ENCODE peak calls at places on chromosomes 1 and 21, in five cellular contexts. M, S, R, F and C are unnamed samples. For H3K4me1, the result is how much of the 10 kb centered on the place peaks cover.

GRCh38 chr1:222817529-222817928 is 2.7 kb downstream of the DISP1 start:
- DNase-seq in R (no peak), S (no peak), F (no peak), M (no peak), C (no peak)

GRCh38 chr1:1891349-1892078 is 627 bp upstream of the GNB1 start:
- DNase-seq in R (peak), F (no peak), M (peak), S (peak), C (peak)

GRCh38 chr1:8017495-8018310 is 8.4 kb downstream of the ERRFI1 start:
- DNase-seq in F (no peak), M (no peak), R (no peak), S (no peak), C (no peak)

GRCh38 chr1:66585002-66585401 is 51.0 kb downstream of the SGIP1 start:
- DNase-seq in F (no peak), S (no peak), M (no peak), R (no peak), C (no peak)

GRCh38 chr1:117592155-117592554 is 13.7 kb upstream of the TENT5C start:
- DNase-seq in R (no peak), S (no peak), F (peak), M (no peak), C (peak)

GRCh38 chr1:223341111-223341510 is 22.9 kb downstream of the SUSD4 start:
- DNase-seq in S (no peak), R (peak), M (no peak), F (no peak), C (no peak)

GRCh38 chr1:201766117-201766863 is 62.7 kb upstream of the IPO9 start:
- DNase-seq in M (no peak), F (no peak), S (no peak), R (no peak), C (no peak)

GRCh38 chr1:53739109-53739681 is at the start of gene GLIS1:
- DNase-seq in S (peak), F (peak), M (peak), R (peak), C (peak)

GRCh38 chr1:195899762-195900352 is 708.4 kb downstream of the KCNT2 start:
- DNase-seq in S (no peak), R (no peak), F (no peak), M (no peak), C (no peak)

GRCh38 chr1:179298952-179299351 is 5.4 kb downstream of the SOAT1 start:
- DNase-seq in M (no peak), S (peak), R (no peak), F (no peak), C (no peak)

GRCh38 chr1:27941671-27942540 is 7.1 kb downstream of the SMPDL3B start:
- DNase-seq in S (no peak), M (peak), R (no peak), F (no peak), C (no peak)

GRCh38 chr1:101843160-101843559 is 153.6 kb downstream of the OLFM3 start:
- DNase-seq in S (no peak), F (no peak), R (no peak), M (no peak), C (no peak)

GRCh38 chr1:12165342-12165741 is 1.4 kb upstream of the TNFRSF1B start:
- DNase-seq in S (no peak), R (no peak), M (no peak), F (no peak), C (no peak)

GRCh38 chr1:110254604-110255003 is 44.5 kb downstream of the KCNC4 start:
- DNase-seq in M (no peak), S (no peak), R (no peak), F (no peak), C (no peak)

GRCh38 chr1:160006312-160006940 is 25.4 kb downstream of the PIGM start:
- DNase-seq in F (peak), S (peak), R (peak), M (no peak), C (peak)

GRCh38 chr1:91764471-91765115 is 121.4 kb downstream of the TGFBR3 start:
- DNase-seq in R (no peak), M (no peak), F (no peak), S (no peak), C (no peak)

GRCh38 chr21:44958471-44959191 is 18.8 kb downstream of the SLX9 start:
- DNase-seq in M (peak), F (peak), R (peak), S (no peak), C (peak)

GRCh38 chr1:38728176-38728908 is 131.2 kb downstream of the RRAGC start:
- DNase-seq in F (no peak), S (no peak), R (peak), M (peak), C (peak)

GRCh38 chr21:45226540-45227326 is 61.0 kb downstream of the POFUT2 start:
- DNase-seq in F (no peak), M (no peak), S (no peak), R (no peak), C (no peak)

GRCh38 chr1:11858968-11859871 is 475 bp upstream of the NPPB start:
- DNase-seq in M (peak), F (no peak), S (peak), R (peak), C (no peak)

GRCh38 chr1:178345238-178345637 is 151.5 kb downstream of the CLEC20A start:
- DNase-seq in R (no peak), S (no peak), M (no peak), F (no peak), C (no peak)

GRCh38 chr1:3235496-3235895 is 166.5 kb downstream of the PRDM16 start:
- DNase-seq in M (no peak), F (no peak), S (no peak), R (no peak), C (no peak)

GRCh38 chr1:77354536-77354935 is 72.7 kb downstream of the AK5 start:
- DNase-seq in M (no peak), F (no peak), R (no peak), S (no peak), C (no peak)

GRCh38 chr1:164771568-164772350 is 212.8 kb downstream of the PBX1 start:
- DNase-seq in F (no peak), M (no peak), R (no peak), S (no peak), C (no peak)

GRCh38 chr1:90763506-90763905 is 46.4 kb upstream of the BARHL2 start:
- DNase-seq in F (no peak), S (no peak), R (no peak), M (no peak), C (no peak)

GRCh38 chr1:111875640-111876039 is 113.8 kb downstream of the KCND3 start:
- DNase-seq in F (no peak), M (no peak), R (no peak), S (no peak), C (no peak)

GRCh38 chr1:235864965-235865525 is 1.7 kb downstream of the LYST start:
- DNase-seq in S (no peak), F (no peak), M (no peak), R (no peak), C (no peak)

GRCh38 chr1:223774133-223774811 is 61.9 kb downstream of the CAPN2 start:
- DNase-seq in M (no peak), R (no peak), F (no peak), S (no peak), C (no peak)

GRCh38 chr1:212915245-212916091 is 34.9 kb upstream of the VASH2 start:
- DNase-seq in S (no peak), M (no peak), R (no peak), F (no peak), C (no peak)

GRCh38 chr21:31260790-31261189 is 83.3 kb downstream of the TIAM1 start:
- DNase-seq in F (no peak), S (no peak), R (no peak), M (no peak), C (no peak)

GRCh38 chr1:162678439-162678838 is 46.2 kb downstream of the DDR2 start:
- DNase-seq in F (no peak), M (no peak), S (no peak), R (no peak), C (no peak)

GRCh38 chr21:25664462-25665070 is 25.5 kb downstream of the JAM2 start:
- DNase-seq in F (no peak), R (no peak), S (no peak), M (no peak), C (no peak)

GRCh38 chr1:21647431-21648373 is 21.5 kb downstream of the RAP1GAP start:
- DNase-seq in F (no peak), R (no peak), S (no peak), M (no peak), C (peak)

GRCh38 chr1:10765304-10765703 is 31.1 kb downstream of the CASZ1 start:
- DNase-seq in F (no peak), S (no peak), M (no peak), R (no peak), C (no peak)

GRCh38 chr1:10765734-10766478 is 30.5 kb downstream of the CASZ1 start:
- DNase-seq in F (no peak), S (no peak), M (no peak), R (no peak), C (peak)

GRCh38 chr1:10768552-10768951 is 27.9 kb downstream of the CASZ1 start:
- DNase-seq in S (no peak), M (peak), R (no peak), F (no peak), C (peak)

GRCh38 chr1:10764296-10764798 is 32.1 kb downstream of the CASZ1 start:
- DNase-seq in S (no peak), M (no peak), F (no peak), R (no peak), C (no peak)

GRCh38 chr1:10767282-10767681 is 29.2 kb downstream of the CASZ1 start:
- DNase-seq in R (no peak), M (peak), S (no peak), F (no peak), C (no peak)
- H3K4me1 ChIP-seq in R (half or more), M (under half), S (under half), F (half or more), C (under half)

GRCh38 chr1:225770586-225771248 is 6.9 kb upstream of the SRP9 start:
- DNase-seq in M (no peak), S (no peak), F (peak), R (no peak), C (peak)
- H3K4me1 ChIP-seq in M (under half), S (under half), F (half or more), R (half or more), C (under half)

GRCh38 chr1:7007902-7008301 is 222.6 kb downstream of the CAMTA1 start:
- DNase-seq in M (no peak), F (no peak), R (no peak), S (no peak), C (no peak)

GRCh38 chr1:7004181-7004580 is 218.9 kb downstream of the CAMTA1 start:
- DNase-seq in M (no peak), F (no peak), R (no peak), S (no peak), C (no peak)

GRCh38 chr1:7006996-7007871 is 222.0 kb downstream of the CAMTA1 start:
- DNase-seq in R (no peak), F (no peak), M (no peak), S (no peak), C (no peak)

GRCh38 chr1:7003676-7004075 is 218.4 kb downstream of the CAMTA1 start:
- DNase-seq in R (no peak), M (no peak), F (no peak), S (no peak), C (no peak)

GRCh38 chr1:7005762-7006161 is 220.5 kb downstream of the CAMTA1 start:
- DNase-seq in R (no peak), M (no peak), S (no peak), F (no peak), C (no peak)
- H3K4me1 ChIP-seq in R (under half), M (under half), S (under half), F (under half), C (under half)

DNA sequence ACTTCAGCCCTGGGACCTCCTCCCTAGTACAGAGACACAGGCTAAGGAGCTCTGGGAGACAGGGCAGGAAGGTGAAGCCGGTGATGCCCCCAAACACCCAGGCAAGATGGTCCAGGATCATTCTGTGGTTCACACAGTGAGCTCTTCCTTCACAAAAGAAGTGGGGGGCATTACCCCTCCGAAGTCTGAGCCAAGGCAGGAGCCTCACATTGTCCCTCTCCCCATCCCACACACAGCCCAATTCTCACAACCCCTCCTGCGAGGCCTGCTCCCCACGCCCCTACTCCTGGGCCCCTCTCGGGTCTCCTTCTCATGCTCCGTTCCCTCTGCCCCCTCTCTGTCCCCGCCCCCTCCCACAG is 10.7 kb downstream of the MEF2D start:
- DNase-seq in R (no peak), S (no peak), M (no peak), F (no peak), C (no peak)
- H3K4me1 ChIP-seq in R (half or more), S (half or more), M (half or more), F (half or more), C (under half)

DNA sequence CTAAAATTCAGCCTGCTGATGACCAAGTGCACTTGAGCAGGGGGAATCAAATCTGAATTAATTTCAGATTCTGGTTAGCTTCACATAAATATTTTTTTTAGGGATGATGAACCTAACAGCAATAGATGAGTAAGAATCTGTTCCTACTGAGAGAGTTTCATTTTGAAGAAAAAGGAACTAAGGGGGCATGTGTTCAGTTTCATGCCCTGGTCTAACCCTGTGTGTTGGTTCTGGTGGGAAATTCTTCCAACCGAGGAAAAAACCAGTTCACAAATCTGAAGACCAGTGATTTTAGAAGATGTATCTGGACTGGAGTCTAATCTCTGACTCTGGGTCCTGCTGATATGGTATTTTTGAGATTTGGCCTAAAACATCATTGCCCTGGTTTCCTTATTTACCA is 13.7 kb downstream of the SELL start:
- DNase-seq in F (no peak), M (no peak), R (no peak), S (no peak), C (no peak)
- H3K4me1 ChIP-seq in F (under half), M (under half), R (under half), S (half or more), C (under half)

DNA sequence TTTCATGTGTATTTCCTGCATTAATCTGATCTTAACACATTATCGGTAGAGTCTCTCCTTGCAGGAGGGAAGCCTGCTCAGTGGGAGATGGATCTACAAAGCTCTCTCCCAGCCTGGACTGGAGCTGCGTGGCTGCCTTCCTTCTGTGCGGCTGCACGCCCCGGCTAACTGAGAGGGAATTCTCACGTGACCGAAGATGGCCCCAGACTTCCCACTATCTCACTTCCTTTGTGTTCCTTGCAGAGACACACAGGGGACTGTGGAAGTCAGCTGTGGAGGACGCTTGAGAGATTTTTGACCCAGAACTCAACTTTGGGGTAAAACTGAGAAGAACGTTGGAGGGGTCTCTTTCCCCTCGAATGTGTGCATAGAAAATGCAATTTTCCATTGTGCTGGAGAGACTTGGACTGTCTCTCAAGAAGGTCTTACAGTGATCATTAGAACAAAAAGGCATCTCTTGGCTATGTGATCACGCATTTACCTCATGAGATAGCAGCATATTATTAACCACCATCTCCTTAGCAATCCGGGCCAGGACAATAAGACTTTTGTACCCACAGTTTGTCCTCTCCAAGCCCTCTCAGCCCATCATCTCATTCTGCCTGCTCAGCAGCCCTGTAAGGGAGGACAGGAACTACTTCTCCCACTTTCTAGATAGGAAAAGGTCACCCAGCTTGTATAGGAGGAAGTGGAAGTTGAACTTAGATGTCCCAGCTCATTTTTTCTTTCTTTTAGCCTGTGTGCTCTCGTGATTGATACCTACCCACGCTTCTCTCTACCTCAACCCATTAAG is 49.3 kb upstream of the TARBP1 start:
- DNase-seq in S (no peak), R (no peak), M (no peak), F (no peak), C (peak)
- H3K4me1 ChIP-seq in S (under half), R (half or more), M (under half), F (half or more), C (under half)

GRCh38 chr1:156368889-156369684 is at the start of gene RHBG:
- DNase-seq in F (no peak), R (no peak), M (peak), S (no peak), C (peak)

GRCh38 chr1:156373546-156373945 is 4.5 kb downstream of the RHBG start:
- DNase-seq in F (no peak), R (no peak), S (no peak), M (no peak), C (no peak)

GRCh38 chr1:156372876-156373275 is 3.9 kb downstream of the RHBG start:
- DNase-seq in M (no peak), R (no peak), F (no peak), S (no peak), C (no peak)

GRCh38 chr1:156372265-156372586 is 3.2 kb downstream of the RHBG start:
- DNase-seq in F (no peak), S (no peak), M (no peak), R (no peak), C (no peak)

DNA sequence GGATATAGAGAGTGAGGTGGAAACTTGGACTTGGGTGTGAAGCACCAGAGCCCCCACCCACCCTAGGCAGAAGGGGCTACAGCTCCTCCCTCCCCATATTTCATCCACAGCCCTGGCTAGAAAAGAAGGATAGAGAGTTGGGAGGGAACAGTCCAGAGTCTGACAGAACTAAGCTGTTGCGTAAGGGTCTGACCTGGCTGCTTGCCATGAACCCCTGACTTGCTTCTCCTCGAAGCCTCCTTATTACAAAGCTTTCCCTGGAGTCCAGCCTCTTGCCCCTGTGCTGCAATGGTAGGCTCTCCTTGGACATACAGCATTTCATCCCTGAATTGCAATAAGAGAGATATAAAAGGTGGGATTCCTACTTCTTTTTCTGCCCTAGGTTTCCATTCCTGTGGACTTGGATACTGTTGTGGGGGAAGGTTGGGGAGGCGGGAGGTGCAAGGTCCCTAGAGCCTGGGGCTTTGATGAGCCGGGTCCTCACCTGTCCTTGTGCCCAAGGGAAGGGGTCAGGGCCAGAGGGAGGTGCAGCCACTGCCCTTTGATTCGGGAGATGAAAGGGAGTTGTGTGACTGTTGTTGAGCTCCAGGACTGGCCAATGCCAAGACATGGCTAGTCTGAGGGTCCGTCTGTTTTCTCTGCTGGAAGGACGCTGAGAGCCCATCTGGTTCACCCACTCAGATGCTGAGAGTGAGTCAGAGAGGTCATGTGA is 2.7 kb downstream of the RHBG start:
- DNase-seq in M (peak), R (no peak), S (no peak), F (no peak), C (peak)
- H3K4me1 ChIP-seq in M (under half), R (under half), S (under half), F (under half), C (under half)

DNA sequence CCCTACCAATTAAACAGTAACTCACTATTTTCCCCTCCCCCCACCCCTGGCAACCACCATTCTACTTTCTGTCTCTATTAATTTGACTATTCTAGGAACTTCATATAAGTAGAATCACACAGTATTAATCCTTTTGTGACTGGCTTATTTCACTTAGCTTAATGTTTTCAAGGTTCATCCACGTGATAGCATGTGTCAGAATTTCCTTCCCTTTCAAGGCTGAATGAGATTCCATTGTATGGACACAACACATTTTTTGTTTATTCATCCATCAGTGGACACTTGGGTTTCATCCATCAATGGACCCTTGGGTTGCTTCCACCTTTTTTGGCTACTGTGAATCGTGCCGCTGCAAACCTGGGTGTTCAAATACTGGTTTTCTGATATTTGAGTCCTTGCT is 41.7 kb downstream of the EIF2D start:
- DNase-seq in F (no peak), M (no peak), S (no peak), R (no peak), C (no peak)
- H3K4me1 ChIP-seq in F (under half), M (under half), S (half or more), R (under half), C (under half)

DNA sequence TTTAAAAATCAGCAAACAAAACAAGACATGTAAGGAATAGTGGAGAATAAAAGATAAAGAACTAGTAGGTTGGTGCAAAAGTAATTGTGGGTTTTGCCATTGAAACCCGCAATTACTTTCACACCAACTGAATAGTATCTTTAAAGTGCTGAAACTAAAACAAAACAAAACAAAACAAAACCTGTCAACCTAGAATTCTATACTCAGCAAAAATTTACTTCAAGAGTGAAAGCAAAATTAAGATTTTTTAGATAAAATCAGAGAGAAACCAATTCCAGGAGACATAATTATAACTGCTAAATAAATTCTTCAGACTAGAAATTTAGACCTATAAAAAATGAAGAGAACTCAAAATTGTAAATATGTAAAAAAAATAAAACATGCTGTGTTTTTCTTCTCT is 114.0 kb upstream of the TSPAN2 start:
- DNase-seq in F (no peak), S (no peak), R (no peak), M (no peak), C (no peak)
- H3K4me1 ChIP-seq in F (under half), S (under half), R (under half), M (under half), C (under half)